ENCODE peak calls at places on chromosomes 3 and 15, in six cellular contexts. R is astrocyte, X is LNCaP clone FGC, E is spleen, T is BE2C, H is cardiac fibroblast. J is an unnamed sample.

GRCh38 chr3:30664884-30665283 is 58.5 kb downstream of the TGFBR2 start:
- DNase-seq in R (no peak), X (no peak), E (no peak), T (no peak), H (no peak), J (no peak)

GRCh38 chr3:172919297-172919683 is 168.8 kb downstream of the ECT2 start:
- DNase-seq in R (no peak), X (no peak), E (no peak), T (no peak), H (no peak), J (no peak)

GRCh38 chr3:197019535-197019934 is 10.1 kb downstream of the MELTF start:
- DNase-seq in R (no peak), X (no peak), E (no peak), T (no peak), H (no peak), J (no peak)

GRCh38 chr15:101122806-101123205 is 129.0 kb downstream of the CHSY1 start:
- DNase-seq in R (no peak), X (no peak), E (peak; percentile 74), T (no peak), H (no peak), J (no peak)

GRCh38 chr15:33135355-33135781 is 59.1 kb downstream of the FMN1 start:
- DNase-seq in R (peak; percentile 29), X (no peak), E (no peak), T (no peak), H (peak; percentile 54), J (peak; percentile 43)

GRCh38 chr15:69809421-69809820 is 288.3 kb downstream of the TLE3 start:
- DNase-seq in R (no peak), X (no peak), E (no peak), T (no peak), H (no peak), J (no peak)

GRCh38 chr3:196890309-196890708 is 22.6 kb downstream of the SENP5 start:
- DNase-seq in R (no peak), X (no peak), E (no peak), T (no peak), H (no peak), J (peak; percentile 25)

GRCh38 chr3:37074178-37074577 is 80.9 kb downstream of the MLH1 start:
- DNase-seq in R (peak; percentile 90), X (no peak), E (no peak), T (no peak), H (peak; percentile 67), J (peak; percentile 83)

GRCh38 chr3:32371466-32372212 is 20.0 kb upstream of the CMTM7 start:
- DNase-seq in R (no peak), X (no peak), E (no peak), T (no peak), H (no peak), J (no peak)

GRCh38 chr3:56355570-56356185 is 112.6 kb downstream of the ERC2 start:
- DNase-seq in R (peak; percentile 3), X (no peak), E (no peak), T (no peak), H (no peak), J (no peak)

GRCh38 chr3:103218146-103218545 is 783.3 kb downstream of the ZPLD1 start:
- DNase-seq in R (peak; percentile 4), X (no peak), E (no peak), T (no peak), H (no peak), J (no peak)

GRCh38 chr3:44159901-44160300 is 81.8 kb upstream of the TOPAZ1 start:
- DNase-seq in R (no peak), X (no peak), E (no peak), T (no peak), H (no peak), J (no peak)

GRCh38 chr3:194323785-194324735 is 27.1 kb downstream of the CPN2 start:
- DNase-seq in R (peak; percentile 49), X (no peak), E (no peak), T (peak; percentile 86), H (peak; percentile 85), J (peak; percentile 59)

GRCh38 chr15:45714501-45715488 is 80.0 kb downstream of the SQOR start:
- DNase-seq in R (peak; percentile 6), X (peak; percentile 36), E (no peak), T (peak; percentile 67), H (peak; percentile 82), J (peak; percentile 67)

GRCh38 chr3:115885621-115886020 is 262.3 kb downstream of the GAP43 start:
- DNase-seq in R (peak; percentile 3), X (no peak), E (no peak), T (no peak), H (peak; percentile 4), J (peak; percentile 16)

GRCh38 chr3:194686816-194687637 is 1.3 kb downstream of the FAM43A start:
- DNase-seq in R (peak; percentile 57), X (no peak), E (peak; percentile 89), T (peak; percentile 73), H (peak; percentile 71), J (peak; percentile 68)

GRCh38 chr3:159848348-159849118 is 140.1 kb upstream of the IL12A start:
- DNase-seq in R (no peak), X (no peak), E (no peak), T (no peak), H (no peak), J (peak; percentile 31)

GRCh38 chr15:60781211-60781713 is 302.3 kb upstream of the ICE2 start:
- DNase-seq in R (no peak), X (no peak), E (no peak), T (no peak), H (no peak), J (no peak)

GRCh38 chr3:55988905-55989304 is 479.4 kb downstream of the ERC2 start:
- DNase-seq in R (no peak), X (no peak), E (no peak), T (no peak), H (no peak), J (no peak)

GRCh38 chr3:3109407-3110298 is 521 bp downstream of the IL5RA start:
- DNase-seq in R (no peak), X (no peak), E (no peak), T (no peak), H (peak; percentile 8), J (no peak)

DNA sequence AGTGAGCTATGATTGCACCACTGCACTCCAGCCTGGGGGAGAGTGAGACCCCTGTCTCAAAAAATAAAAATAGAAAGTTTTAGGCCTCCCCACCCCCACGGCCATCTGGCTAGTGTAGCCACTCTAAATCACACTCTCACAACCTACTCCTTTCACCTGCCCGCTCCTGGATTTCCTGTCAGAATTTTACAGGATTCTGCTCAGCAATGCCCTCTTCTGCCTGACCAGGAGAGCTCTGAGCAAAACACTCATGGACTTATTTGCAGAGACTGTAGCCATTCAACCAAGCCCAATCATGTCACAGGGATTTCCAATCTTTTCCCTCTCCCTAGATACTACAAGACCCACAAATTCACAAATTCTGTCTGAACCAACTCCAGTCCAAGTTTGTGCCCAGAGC is 242.6 kb upstream of the TPRG1 start:
- DNase-seq in R (no peak), X (no peak), E (no peak), T (no peak), H (no peak), J (no peak)
- TF ChIP-seq CTCF in R (no peak), X (peak; percentile 59), E (no peak), T (no peak), H (peak; percentile 8), J (peak; percentile 8)

GRCh38 chr3:61938878-61939549 is 377.6 kb downstream of the PTPRG start:
- DNase-seq in R (no peak), X (peak; percentile 81), E (no peak), T (no peak), H (no peak), J (no peak)

GRCh38 chr3:61935819-61936218 is 374.4 kb downstream of the PTPRG start:
- DNase-seq in R (no peak), X (no peak), E (no peak), T (no peak), H (no peak), J (no peak)

GRCh38 chr3:61940241-61940640 is 378.9 kb downstream of the PTPRG start:
- DNase-seq in R (no peak), X (no peak), E (no peak), T (no peak), H (peak; percentile 13), J (no peak)

GRCh38 chr3:61932499-61932898 is 371.1 kb downstream of the PTPRG start:
- DNase-seq in R (no peak), X (no peak), E (no peak), T (no peak), H (no peak), J (no peak)

DNA sequence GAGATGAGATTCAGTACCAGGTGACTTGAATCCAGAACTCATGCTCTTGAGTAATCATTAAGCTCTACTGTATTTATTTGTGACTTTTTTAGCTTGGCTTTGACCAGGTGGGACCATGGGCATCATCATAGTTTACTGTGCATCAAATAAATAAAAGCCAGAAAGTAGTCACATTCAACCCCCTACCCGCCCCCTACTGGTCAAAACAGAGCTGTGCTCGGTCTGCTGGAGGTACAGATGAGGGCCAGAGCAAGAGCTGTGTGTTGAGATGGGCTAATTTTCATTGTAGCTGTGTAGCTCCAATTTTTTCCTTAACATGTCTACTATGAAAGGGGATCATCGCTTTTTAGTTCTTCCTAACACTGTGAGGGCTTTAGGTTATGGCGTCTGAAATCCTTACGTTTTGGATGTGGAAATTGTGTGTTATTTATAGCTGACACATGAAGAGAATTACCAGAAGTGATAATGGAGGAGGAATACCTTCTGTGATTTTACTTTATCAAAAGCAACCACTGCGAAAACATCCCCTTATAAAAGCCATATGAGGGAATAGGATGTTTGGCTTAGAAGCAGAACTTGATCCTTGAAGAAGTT is 375.1 kb downstream of the PTPRG start:
- DNase-seq in R (no peak), X (no peak), E (no peak), T (peak; percentile 58), H (peak; percentile 36), J (no peak)
- TF ChIP-seq CTCF in R (peak; percentile 42), X (peak; percentile 57), E (peak; percentile 53), T (peak; percentile 85), H (peak; percentile 79), J (peak; percentile 63)

GRCh38 chr3:21017115-21017852 is 733.7 kb downstream of the ZNF385D start:
- DNase-seq in R (no peak), X (peak; percentile 0), E (no peak), T (no peak), H (peak; percentile 2), J (peak; percentile 1)
- TF ChIP-seq CTCF in R (no peak), X (peak; percentile 31), E (no peak), T (no peak), H (peak; percentile 10), J (peak; percentile 30)

GRCh38 chr3:73813291-73813977 is 188.7 kb upstream of the PDZRN3 start:
- DNase-seq in R (no peak), X (peak; percentile 63), E (no peak), T (peak; percentile 56), H (peak; percentile 81), J (peak; percentile 70)

GRCh38 chr3:73815966-73816365 is 191.2 kb upstream of the PDZRN3 start:
- DNase-seq in R (no peak), X (no peak), E (no peak), T (no peak), H (no peak), J (no peak)

GRCh38 chr3:73813978-73814292 is 189.2 kb upstream of the PDZRN3 start:
- DNase-seq in R (no peak), X (no peak), E (no peak), T (no peak), H (no peak), J (no peak)

GRCh38 chr3:73808862-73809509 is 184.2 kb upstream of the PDZRN3 start:
- DNase-seq in R (peak; percentile 29), X (no peak), E (no peak), T (no peak), H (peak; percentile 47), J (no peak)

DNA sequence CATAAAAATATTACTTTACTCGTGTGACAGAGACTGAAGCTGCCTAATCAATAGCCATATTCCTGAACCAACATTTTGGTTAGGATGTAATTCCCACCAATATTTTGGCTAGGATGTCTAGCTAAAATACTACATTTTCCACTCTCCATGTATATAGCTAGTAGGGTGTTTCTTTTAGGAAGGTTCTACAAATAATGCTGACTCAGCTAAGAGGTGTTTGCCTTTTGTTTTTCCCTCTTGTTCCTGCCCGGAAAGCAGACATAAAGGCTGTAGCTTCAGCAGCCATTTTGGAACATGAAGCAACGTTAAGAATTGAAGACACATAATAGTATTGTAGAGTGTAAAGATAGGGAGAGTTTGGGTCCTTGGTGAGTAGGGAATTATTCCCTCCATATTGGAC is 187.3 kb upstream of the PDZRN3 start:
- DNase-seq in R (no peak), X (no peak), E (no peak), T (no peak), H (no peak), J (no peak)
- TF ChIP-seq CTCF in R (no peak), X (no peak), E (no peak), T (no peak), H (no peak), J (no peak)